ENCODE peak calls at places on chromosomes 7 and 10, in five cellular contexts. S is left cardiac atrium; X is left ventricle myocardium superior; J is CD4-positive, alpha-beta T cell; B is NCI-H2081. L is an unnamed sample.

GRCh38 chr10:97059006-97059871 is 126.5 kb downstream of the SLIT1 start:
- DNase-seq in S (no peak), X (no peak), B (no peak), J (no peak), L (no peak)

GRCh38 chr7:30196408-30196807 is 61.6 kb downstream of the MTURN start:
- DNase-seq in B (peak; percentile 6), J (no peak), X (no peak), S (no peak), L (no peak)

GRCh38 chr10:6499974-6500373 is 80.1 kb downstream of the PRKCQ start:
- DNase-seq in S (no peak), X (no peak), J (no peak), B (no peak), L (no peak)

GRCh38 chr7:2231992-2232765 is 566 bp downstream of the MAD1L1 start:
- DNase-seq in B (no peak), J (no peak), S (no peak), X (no peak), L (peak; percentile 54)

GRCh38 chr10:69786791-69787190 is 14.9 kb upstream of the COL13A1 start:
- DNase-seq in S (no peak), X (no peak), J (no peak), B (no peak), L (no peak)

GRCh38 chr7:102992820-102993531 is 80.2 kb downstream of the LRRC17 start:
- DNase-seq in B (no peak), J (no peak), X (no peak), S (no peak), L (no peak)

GRCh38 chr10:28302012-28302667 is 724 bp downstream of the MPP7 start:
- DNase-seq in X (no peak), B (no peak), S (no peak), J (no peak), L (no peak)

GRCh38 chr7:50528266-50529092 is 36.7 kb downstream of the DDC start:
- DNase-seq in J (no peak), X (no peak), B (peak; percentile 86), S (no peak), L (no peak)

GRCh38 chr10:51257511-51258248 is 183.4 kb downstream of the PRKG1 start:
- DNase-seq in S (no peak), X (no peak), J (no peak), B (no peak), L (no peak)

GRCh38 chr7:29291723-29292591 is 97.4 kb downstream of the CHN2 start:
- DNase-seq in J (no peak), B (no peak), X (no peak), S (no peak), L (no peak)

GRCh38 chr7:115363916-115364315 is 442.0 kb downstream of the MDFIC start:
- DNase-seq in S (no peak), X (no peak), B (no peak), J (no peak), L (no peak)

GRCh38 chr10:18875480-18875879 is 173.1 kb upstream of the MALRD1 start:
- DNase-seq in J (no peak), S (no peak), B (no peak), X (no peak), L (no peak)

GRCh38 chr10:35707642-35708425 is 65.7 kb upstream of the FZD8 start:
- DNase-seq in X (no peak), J (no peak), S (no peak), B (no peak), L (no peak)

L was measured in HTR-8/SVneo.